ENCODE peak calls at places on chromosomes 3 and 15, in five cellular contexts. O is K562, H is dorsolateral prefrontal cortex, B is uterus, F is HFFc6. G is an unnamed sample.

GRCh38 chr15:74626752-74627692 is 11.4 kb downstream of the CLK3 start:
- DNase-seq in O (no peak), H (no peak), F (no peak), B (no peak), G (no peak)

GRCh38 chr3:64743166-64743565 is 55.4 kb upstream of the ADAMTS9 start:
- DNase-seq in H (no peak), O (no peak), F (no peak), B (no peak), G (no peak)

GRCh38 chr15:64333986-64334385 is 22.0 kb downstream of the CSNK1G1 start:
- DNase-seq in F (no peak), O (no peak), B (no peak), H (no peak), G (no peak)

GRCh38 chr3:34260266-34260990 is 462.0 kb downstream of the PDCD6IP start:
- DNase-seq in O (peak; percentile 56), F (no peak), H (peak; percentile 76), B (peak; percentile 37), G (peak; percentile 68)

GRCh38 chr3:43102773-43103480 is 3.0 kb downstream of the POMGNT2 start:
- DNase-seq in B (no peak), O (peak; percentile 15), F (no peak), H (no peak), G (no peak)

GRCh38 chr15:37616215-37616614 is 318.2 kb upstream of the TMCO5A start:
- DNase-seq in B (no peak), H (no peak), O (no peak), F (no peak), G (no peak)

GRCh38 chr3:190130037-190130436 is 9.3 kb upstream of the P3H2 start:
- DNase-seq in F (no peak), O (no peak), B (no peak), H (no peak), G (no peak)

GRCh38 chr3:38349684-38350359 is 3.2 kb downstream of the XYLB start:
- DNase-seq in B (no peak), O (no peak), F (peak; percentile 47), H (no peak), G (no peak)

GRCh38 chr15:70375006-70375409 is 277.3 kb upstream of the TLE3 start:
- DNase-seq in O (no peak), F (peak; percentile 32), H (no peak), B (peak; percentile 55), G (no peak)

GRCh38 chr3:26376131-26376530 is 246.4 kb upstream of the LRRC3B start:
- DNase-seq in F (no peak), O (no peak), H (no peak), B (no peak), G (no peak)

GRCh38 chr3:156218353-156218744 is 98.0 kb downstream of the KCNAB1 start:
- DNase-seq in B (no peak), F (no peak), H (no peak), O (no peak), G (no peak)

GRCh38 chr3:10806001-10806400 is 10.0 kb upstream of the SLC6A11 start:
- DNase-seq in O (no peak), F (no peak), H (peak; percentile 80), B (no peak), G (no peak)

GRCh38 chr15:46450810-46451182 is 816.0 kb downstream of the SQOR start:
- DNase-seq in B (no peak), F (no peak), H (no peak), O (no peak), G (no peak)

DNA sequence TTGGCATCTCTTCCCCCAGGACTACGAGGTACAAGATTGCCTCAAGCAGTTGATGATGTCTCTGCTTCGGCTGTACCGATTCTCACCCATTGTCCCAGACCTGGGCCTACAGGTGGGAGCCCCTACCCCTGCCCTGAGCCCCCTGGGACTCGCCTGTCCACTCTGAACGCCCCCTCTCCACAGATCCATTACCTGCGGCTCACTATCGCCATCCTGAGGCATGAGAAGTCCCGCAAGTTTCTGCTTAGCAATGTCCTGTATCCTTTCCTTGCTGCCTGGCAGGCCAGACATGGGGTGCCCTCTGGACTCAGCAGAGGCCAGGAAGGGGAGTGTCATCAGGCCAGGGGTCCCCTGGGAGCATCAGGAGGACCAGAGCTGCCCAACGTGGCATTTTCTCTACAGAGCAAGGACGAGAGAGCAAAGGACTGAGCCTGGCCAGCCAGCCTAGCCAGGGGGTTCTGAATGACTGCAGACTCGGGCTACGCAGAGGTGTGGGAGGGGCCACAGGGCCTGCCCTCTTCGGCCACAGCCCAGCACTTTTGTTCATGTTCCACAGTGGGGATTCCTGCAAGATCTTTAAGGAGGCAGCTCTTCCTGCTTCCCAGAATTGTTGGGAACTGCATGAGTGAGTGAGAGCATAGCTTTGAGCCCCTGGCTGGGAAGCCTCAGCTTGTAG is 11.2 kb downstream of the RNF123 start:
- DNase-seq in O (no peak), H (no peak), F (no peak), B (no peak), G (no peak)
- TF ChIP-seq CTCF in O (peak; percentile 20), H (no peak), F (peak; percentile 39), B (no peak), G (no peak)

DNA sequence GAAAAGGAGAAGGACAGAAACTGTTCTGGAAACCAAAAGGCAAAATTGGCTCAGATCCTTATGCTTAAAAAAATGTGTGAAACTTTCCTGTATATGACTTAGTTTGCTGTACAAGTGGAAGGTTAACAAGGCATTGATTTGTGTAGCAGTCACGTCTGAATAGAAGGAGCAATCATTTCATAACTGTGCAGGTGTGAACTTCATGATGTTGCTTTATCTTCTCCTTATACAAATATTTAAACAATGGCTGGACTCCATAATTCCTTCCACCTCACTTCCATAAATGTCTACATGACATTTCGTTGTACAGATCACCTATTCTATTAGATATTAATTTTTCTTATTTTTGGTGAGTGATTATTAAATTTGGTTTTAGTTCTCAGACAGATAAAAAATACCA is 382.7 kb upstream of the NPAP1 start:
- DNase-seq in O (no peak), B (no peak), F (no peak), H (no peak), G (no peak)
- TF ChIP-seq CTCF in O (no peak), B (no peak), F (no peak), H (no peak), G (no peak)

GRCh38 chr3:32177702-32178198 is 60.7 kb upstream of the CMTM8 start:
- DNase-seq in O (peak; percentile 67), B (peak; percentile 22), H (peak; percentile 11), F (peak; percentile 78), G (no peak)

GRCh38 chr3:32175607-32176197 is 62.8 kb upstream of the CMTM8 start:
- DNase-seq in H (peak; percentile 11), O (peak; percentile 72), B (no peak), F (peak; percentile 48), G (no peak)

GRCh38 chr3:32181370-32181769 is 57.1 kb upstream of the CMTM8 start:
- DNase-seq in B (no peak), H (no peak), O (no peak), F (no peak), G (no peak)

GRCh38 chr3:32180151-32180850 is 58.2 kb upstream of the CMTM8 start:
- DNase-seq in O (no peak), B (no peak), F (no peak), H (no peak), G (no peak)

GRCh38 chr3:32176989-32177701 is 61.3 kb upstream of the CMTM8 start:
- DNase-seq in O (peak; percentile 49), B (no peak), F (peak; percentile 46), H (no peak), G (no peak)
- TF ChIP-seq CTCF in O (peak; percentile 81), B (peak; percentile 43), F (peak; percentile 76), H (peak; percentile 57), G (peak; percentile 36)

GRCh38 chr15:95528920-95529319 is 801.6 kb upstream of the NR2F2 start:
- DNase-seq in B (no peak), H (no peak), O (no peak), F (no peak), G (no peak)
- TF ChIP-seq CTCF in B (no peak), H (no peak), O (no peak), F (no peak), G (no peak)

DNA sequence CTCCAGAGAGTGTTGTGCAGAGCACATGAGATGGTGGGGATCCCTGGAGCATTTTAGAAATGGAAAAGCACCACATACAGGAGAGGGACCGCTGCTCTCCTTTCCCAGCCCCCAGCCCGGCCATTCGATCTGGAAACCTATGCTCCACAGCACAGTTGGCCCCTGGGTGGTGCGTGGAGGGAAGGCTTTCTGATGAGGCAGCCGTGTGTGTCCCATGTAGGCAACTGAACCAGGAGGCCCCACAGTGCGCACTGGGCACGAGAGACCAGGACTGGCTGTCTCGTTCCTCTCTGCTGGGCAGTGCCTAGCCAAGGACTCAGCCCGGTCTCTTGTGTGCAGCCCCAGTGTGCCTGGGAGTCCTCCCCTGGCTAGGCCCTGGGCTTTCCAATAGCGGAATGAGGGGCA is 39.1 kb downstream of the CHDH start:
- DNase-seq in B (no peak), F (no peak), H (no peak), O (no peak), G (peak; percentile 49)
- TF ChIP-seq CTCF in B (no peak), F (no peak), H (no peak), O (no peak), G (no peak)

GRCh38 chr3:136861890-136862610 is at the start of gene NCK1:
- DNase-seq in B (peak; percentile 97), F (peak; percentile 99), O (peak; percentile 96), H (peak; percentile 99), G (peak; percentile 100)
- TF ChIP-seq CTCF in B (no peak), F (no peak), O (no peak), H (peak; percentile 42), G (no peak)

DNA sequence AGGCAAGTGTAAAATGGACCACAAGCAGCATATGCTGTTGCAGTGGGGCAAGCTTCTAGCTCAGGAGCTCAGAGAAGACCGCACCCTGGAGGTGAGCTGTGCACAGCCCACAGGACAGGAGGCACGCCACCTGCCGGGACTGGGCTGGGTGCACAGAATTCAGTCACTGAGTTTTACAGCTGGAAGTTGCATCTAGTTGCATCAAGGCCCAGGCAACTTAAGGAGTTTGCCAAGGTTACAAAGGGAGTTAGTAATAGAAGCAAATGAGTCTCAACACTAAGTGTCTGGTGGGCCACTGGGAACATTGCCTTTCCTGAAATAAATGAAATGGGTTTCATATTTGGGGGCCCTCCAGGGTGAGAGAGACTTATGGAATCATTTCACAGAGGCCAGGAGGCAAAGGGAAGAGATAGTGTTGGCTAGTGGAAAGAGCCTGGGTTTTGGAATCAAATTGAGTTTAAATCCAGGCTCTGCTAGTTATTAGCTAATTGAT is 36.0 kb upstream of the TIMP4 start:
- DNase-seq in F (peak; percentile 13), O (peak; percentile 59), H (no peak), B (no peak), G (no peak)
- TF ChIP-seq CTCF in F (peak; percentile 57), O (peak; percentile 99), H (no peak), B (no peak), G (no peak)